ENCODE peak calls at places on chromosomes 2 and 18, in eight cellular contexts. One of them, this sample, is unnamed.

GRCh38 chr2:37180006-37180639 is 8.3 kb downstream of the SULT6B1 start:
- DNase-seq in suprapubic skin: no peak
- DNase-seq in sigmoid colon: no peak
- DNase-seq in cardiac fibroblast: no peak
- DNase-seq in astrocyte: no peak
- DNase-seq in BE2C: no peak
- DNase-seq in epithelial cell of esophagus: peak
- DNase-seq in body of pancreas: no peak
- DNase-seq in this sample: no peak

GRCh38 chr18:8661754-8662573 is 43.4 kb upstream of the MTCL1 start:
- DNase-seq in astrocyte: peak
- DNase-seq in BE2C: peak
- DNase-seq in epithelial cell of esophagus: peak
- DNase-seq in cardiac fibroblast: peak
- DNase-seq in body of pancreas: peak
- DNase-seq in suprapubic skin: no peak
- DNase-seq in sigmoid colon: no peak
- DNase-seq in this sample: peak

GRCh38 chr2:170457742-170458141 is 257.4 kb upstream of the SP5 start:
- DNase-seq in epithelial cell of esophagus: no peak
- DNase-seq in sigmoid colon: no peak
- DNase-seq in astrocyte: no peak
- DNase-seq in suprapubic skin: no peak
- DNase-seq in cardiac fibroblast: no peak
- DNase-seq in BE2C: no peak
- DNase-seq in body of pancreas: no peak
- DNase-seq in this sample: no peak

GRCh38 chr2:47237375-47238357 is 82.6 kb upstream of the STPG4 start:
- DNase-seq in suprapubic skin: no peak
- DNase-seq in astrocyte: peak
- DNase-seq in sigmoid colon: no peak
- DNase-seq in cardiac fibroblast: peak
- DNase-seq in body of pancreas: no peak
- DNase-seq in epithelial cell of esophagus: no peak
- DNase-seq in BE2C: peak
- DNase-seq in this sample: no peak

GRCh38 chr2:112794841-112795240 is 10.5 kb upstream of the IL1A start:
- DNase-seq in body of pancreas: peak
- DNase-seq in astrocyte: no peak
- DNase-seq in cardiac fibroblast: no peak
- DNase-seq in epithelial cell of esophagus: no peak
- DNase-seq in sigmoid colon: no peak
- DNase-seq in suprapubic skin: no peak
- DNase-seq in BE2C: no peak
- DNase-seq in this sample: no peak

GRCh38 chr2:29309090-29310054 is 194.2 kb downstream of the CLIP4 start:
- DNase-seq in epithelial cell of esophagus: peak
- DNase-seq in BE2C: peak
- DNase-seq in astrocyte: peak
- DNase-seq in cardiac fibroblast: peak
- DNase-seq in suprapubic skin: no peak
- DNase-seq in sigmoid colon: no peak
- DNase-seq in body of pancreas: peak
- DNase-seq in this sample: no peak

GRCh38 chr2:169366066-169366465 is 3.7 kb upstream of the LRP2 start:
- DNase-seq in cardiac fibroblast: no peak
- DNase-seq in suprapubic skin: no peak
- DNase-seq in BE2C: no peak
- DNase-seq in epithelial cell of esophagus: peak
- DNase-seq in sigmoid colon: no peak
- DNase-seq in astrocyte: no peak
- DNase-seq in body of pancreas: no peak
- DNase-seq in this sample: no peak

GRCh38 chr2:127115471-127116199 is 8.7 kb upstream of the BIN1 start:
- DNase-seq in cardiac fibroblast: no peak
- DNase-seq in astrocyte: no peak
- DNase-seq in sigmoid colon: peak
- DNase-seq in epithelial cell of esophagus: no peak
- DNase-seq in suprapubic skin: no peak
- DNase-seq in body of pancreas: no peak
- DNase-seq in BE2C: no peak
- DNase-seq in this sample: peak

GRCh38 chr2:119838179-119838578 is 78.5 kb downstream of the PTPN4 start:
- DNase-seq in epithelial cell of esophagus: peak
- DNase-seq in body of pancreas: peak
- DNase-seq in suprapubic skin: no peak
- DNase-seq in BE2C: no peak
- DNase-seq in sigmoid colon: no peak
- DNase-seq in astrocyte: no peak
- DNase-seq in cardiac fibroblast: no peak
- DNase-seq in this sample: no peak

GRCh38 chr2:233974530-233975071 is 57.4 kb downstream of the TRPM8 start:
- DNase-seq in cardiac fibroblast: peak
- DNase-seq in body of pancreas: peak
- DNase-seq in BE2C: peak
- DNase-seq in sigmoid colon: no peak
- DNase-seq in astrocyte: peak
- DNase-seq in epithelial cell of esophagus: peak
- DNase-seq in suprapubic skin: no peak
- DNase-seq in this sample: peak

GRCh38 chr2:40283111-40283909 is 168.6 kb downstream of the SLC8A1 start:
- DNase-seq in body of pancreas: no peak
- DNase-seq in suprapubic skin: no peak
- DNase-seq in cardiac fibroblast: peak
- DNase-seq in astrocyte: no peak
- DNase-seq in epithelial cell of esophagus: peak
- DNase-seq in sigmoid colon: no peak
- DNase-seq in BE2C: no peak
- DNase-seq in this sample: no peak

GRCh38 chr2:159399716-159400525 is 113.4 kb upstream of the WDSUB1 start:
- DNase-seq in epithelial cell of esophagus: peak
- DNase-seq in suprapubic skin: no peak
- DNase-seq in BE2C: no peak
- DNase-seq in sigmoid colon: no peak
- DNase-seq in body of pancreas: no peak
- DNase-seq in astrocyte: no peak
- DNase-seq in cardiac fibroblast: peak
- DNase-seq in this sample: no peak

GRCh38 chr2:11873346-11873745 is 126.9 kb downstream of the LPIN1 start:
- DNase-seq in BE2C: no peak
- DNase-seq in suprapubic skin: no peak
- DNase-seq in epithelial cell of esophagus: peak
- DNase-seq in sigmoid colon: peak
- DNase-seq in body of pancreas: no peak
- DNase-seq in astrocyte: no peak
- DNase-seq in cardiac fibroblast: no peak
- DNase-seq in this sample: no peak

GRCh38 chr2:240986787-240987411 is 11.5 kb upstream of the SNED1 start:
- DNase-seq in cardiac fibroblast: peak
- DNase-seq in body of pancreas: peak
- DNase-seq in astrocyte: peak
- DNase-seq in BE2C: peak
- DNase-seq in epithelial cell of esophagus: no peak
- DNase-seq in sigmoid colon: peak
- DNase-seq in suprapubic skin: peak
- DNase-seq in this sample: no peak

GRCh38 chr2:192190474-192190873 is 4.3 kb downstream of the TMEFF2 start:
- DNase-seq in sigmoid colon: no peak
- DNase-seq in epithelial cell of esophagus: peak
- DNase-seq in cardiac fibroblast: peak
- DNase-seq in body of pancreas: no peak
- DNase-seq in suprapubic skin: no peak
- DNase-seq in astrocyte: peak
- DNase-seq in BE2C: no peak
- DNase-seq in this sample: no peak

GRCh38 chr2:241005569-241005968 is 7.2 kb downstream of the SNED1 start:
- DNase-seq in astrocyte: no peak
- DNase-seq in epithelial cell of esophagus: no peak
- DNase-seq in BE2C: no peak
- DNase-seq in suprapubic skin: no peak
- DNase-seq in sigmoid colon: no peak
- DNase-seq in cardiac fibroblast: no peak
- DNase-seq in body of pancreas: no peak
- DNase-seq in this sample: no peak

GRCh38 chr2:231189571-231190495 is 8.6 kb upstream of the ARMC9 start:
- DNase-seq in body of pancreas: no peak
- DNase-seq in sigmoid colon: peak
- DNase-seq in astrocyte: no peak
- DNase-seq in epithelial cell of esophagus: no peak
- DNase-seq in BE2C: no peak
- DNase-seq in suprapubic skin: no peak
- DNase-seq in cardiac fibroblast: peak
- DNase-seq in this sample: no peak

GRCh38 chr2:121093735-121094520 is 191.1 kb downstream of the TFCP2L1 start:
- DNase-seq in astrocyte: no peak
- DNase-seq in body of pancreas: no peak
- DNase-seq in BE2C: no peak
- DNase-seq in suprapubic skin: no peak
- DNase-seq in epithelial cell of esophagus: no peak
- DNase-seq in sigmoid colon: peak
- DNase-seq in cardiac fibroblast: peak
- DNase-seq in this sample: no peak

DNA sequence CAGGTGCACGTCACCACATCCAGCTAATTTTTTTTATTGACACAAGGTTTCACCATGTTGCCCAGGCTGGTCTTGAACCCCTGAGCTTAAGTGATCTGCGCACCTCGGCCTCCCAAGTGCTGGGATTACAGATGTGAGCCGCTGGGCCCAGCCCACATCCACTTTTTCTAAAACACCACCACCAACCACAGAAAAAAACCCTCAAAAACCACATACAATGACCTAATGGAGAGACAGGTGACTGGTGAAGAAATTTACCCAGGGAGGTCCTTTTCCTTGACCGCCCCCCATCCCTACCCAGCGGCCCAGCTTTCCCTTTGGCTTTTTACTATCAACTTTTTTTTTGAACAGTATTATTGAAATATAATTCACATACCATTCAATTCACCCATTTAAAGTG is 47.9 kb downstream of the CACNB4 start:
- DNase-seq in astrocyte: no peak
- DNase-seq in epithelial cell of esophagus: no peak
- DNase-seq in body of pancreas: no peak
- DNase-seq in cardiac fibroblast: no peak
- DNase-seq in suprapubic skin: no peak
- DNase-seq in BE2C: no peak
- DNase-seq in sigmoid colon: no peak
- DNase-seq in this sample: no peak
- H3K4me3 ChIP-seq in astrocyte: no peak
- H3K4me3 ChIP-seq in epithelial cell of esophagus: no peak
- H3K4me3 ChIP-seq in body of pancreas: no peak
- H3K4me3 ChIP-seq in cardiac fibroblast: no peak
- H3K4me3 ChIP-seq in suprapubic skin: no peak
- H3K4me3 ChIP-seq in BE2C: no peak
- H3K4me3 ChIP-seq in sigmoid colon: no peak
- H3K4me3 ChIP-seq in this sample: no peak

DNA sequence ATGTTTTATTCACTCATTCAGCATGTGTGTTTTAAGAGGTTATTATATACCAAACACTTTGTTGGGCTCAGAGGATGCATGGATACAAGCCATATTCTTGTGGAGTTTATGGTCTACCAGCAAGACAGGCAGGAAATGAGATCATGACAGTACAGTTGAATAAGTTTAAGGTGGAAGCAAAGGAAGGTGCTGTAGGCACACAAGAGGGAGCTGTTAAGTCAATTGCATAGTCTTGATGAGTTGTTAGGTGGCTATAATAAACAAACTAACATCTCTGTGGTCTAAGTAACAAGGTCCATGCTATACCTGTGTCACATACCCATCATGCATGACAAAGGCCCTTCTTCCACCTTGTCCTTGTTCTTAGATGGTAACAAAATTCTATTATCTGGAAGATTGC is 538.3 kb downstream of the CNTNAP5 start:
- DNase-seq in sigmoid colon: no peak
- DNase-seq in cardiac fibroblast: peak
- DNase-seq in suprapubic skin: no peak
- DNase-seq in BE2C: no peak
- DNase-seq in body of pancreas: no peak
- DNase-seq in epithelial cell of esophagus: no peak
- DNase-seq in astrocyte: no peak
- DNase-seq in this sample: no peak
- TF ChIP-seq CTCF in sigmoid colon: no peak
- TF ChIP-seq CTCF in cardiac fibroblast: no peak
- TF ChIP-seq CTCF in suprapubic skin: no peak
- TF ChIP-seq CTCF in BE2C: no peak
- TF ChIP-seq CTCF in body of pancreas: no peak
- TF ChIP-seq CTCF in epithelial cell of esophagus: no peak
- TF ChIP-seq CTCF in astrocyte: no peak
- TF ChIP-seq CTCF in this sample: no peak

DNA sequence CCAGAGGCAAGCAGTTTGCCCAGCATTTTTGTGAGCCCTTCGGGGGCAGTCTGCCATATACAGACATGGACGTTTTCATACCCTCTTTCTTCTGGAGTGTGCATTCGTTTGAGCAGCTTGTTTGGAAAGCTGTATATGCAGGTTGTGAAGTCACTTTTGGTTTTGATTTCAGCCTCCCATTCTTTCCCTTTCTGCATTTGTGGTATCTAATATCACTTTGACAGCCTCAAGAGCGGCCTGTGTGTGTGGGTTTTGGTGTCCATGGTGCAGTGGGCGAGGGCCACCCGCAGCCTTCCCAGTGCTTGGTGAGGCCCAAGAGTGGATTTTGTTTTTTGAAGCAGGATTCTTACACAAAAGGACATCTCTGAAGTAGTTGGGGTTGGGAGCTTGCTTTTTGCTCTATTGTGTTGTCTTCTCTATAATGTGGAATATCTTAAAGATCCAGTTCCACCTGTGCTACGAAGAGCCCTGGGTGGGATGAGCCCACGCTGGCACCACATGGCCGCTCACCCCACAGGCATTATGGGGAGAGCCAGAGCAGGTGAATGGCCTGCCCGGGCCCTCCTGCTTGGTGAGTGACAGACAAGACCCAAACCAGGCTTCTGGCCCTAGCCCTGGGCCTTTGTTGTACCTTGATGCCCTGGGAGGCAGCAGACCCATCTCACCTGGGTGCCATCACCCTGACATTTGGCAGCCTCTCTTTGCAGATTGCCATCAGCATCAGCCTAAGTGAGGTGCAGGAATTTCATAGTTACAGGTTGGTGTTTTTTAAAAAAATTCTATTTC is 29.5 kb downstream of the INPP4A start:
- DNase-seq in cardiac fibroblast: no peak
- DNase-seq in BE2C: no peak
- DNase-seq in epithelial cell of esophagus: no peak
- DNase-seq in sigmoid colon: peak
- DNase-seq in body of pancreas: no peak
- DNase-seq in suprapubic skin: no peak
- DNase-seq in astrocyte: no peak
- DNase-seq in this sample: no peak
- H3K4me3 ChIP-seq in cardiac fibroblast: no peak
- H3K4me3 ChIP-seq in BE2C: no peak
- H3K4me3 ChIP-seq in epithelial cell of esophagus: no peak
- H3K4me3 ChIP-seq in sigmoid colon: no peak
- H3K4me3 ChIP-seq in body of pancreas: no peak
- H3K4me3 ChIP-seq in suprapubic skin: no peak
- H3K4me3 ChIP-seq in astrocyte: no peak
- H3K4me3 ChIP-seq in this sample: no peak

DNA sequence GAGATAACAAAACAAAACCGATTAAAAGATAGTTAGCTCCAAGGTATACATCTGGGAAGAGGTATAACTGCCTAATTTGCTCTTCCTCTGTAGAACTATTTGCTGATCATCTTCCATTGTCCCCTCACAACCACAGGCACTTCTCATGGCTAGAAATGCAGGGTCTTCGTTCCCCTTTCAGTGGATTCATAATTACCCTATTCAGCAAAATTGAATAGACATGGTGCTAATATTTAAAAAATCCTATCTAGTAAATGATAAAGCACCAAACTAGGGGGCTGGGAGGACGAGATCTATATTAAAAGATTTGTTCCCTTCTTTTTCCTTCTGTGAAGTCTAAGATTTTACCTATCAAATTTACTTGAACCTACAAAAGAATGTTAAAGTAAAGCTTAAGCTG is 30.8 kb upstream of the ADAM17 start:
- DNase-seq in cardiac fibroblast: no peak
- DNase-seq in BE2C: no peak
- DNase-seq in body of pancreas: no peak
- DNase-seq in suprapubic skin: no peak
- DNase-seq in sigmoid colon: no peak
- DNase-seq in epithelial cell of esophagus: no peak
- DNase-seq in astrocyte: no peak
- DNase-seq in this sample: no peak
- TF ChIP-seq CTCF in cardiac fibroblast: no peak
- TF ChIP-seq CTCF in BE2C: no peak
- TF ChIP-seq CTCF in body of pancreas: no peak
- TF ChIP-seq CTCF in suprapubic skin: no peak
- TF ChIP-seq CTCF in sigmoid colon: no peak
- TF ChIP-seq CTCF in epithelial cell of esophagus: no peak
- TF ChIP-seq CTCF in astrocyte: no peak
- TF ChIP-seq CTCF in this sample: no peak